ENCODE peak calls at places on chromosomes 4 and X, in eight cellular contexts. V is mesendoderm, N is iPS DF 6.9, O is endodermal cell, L is heart right ventricle, M is HCT116, F is tibial artery, J is uterus. S is an unnamed sample.

GRCh38 chr4:40576651-40577480 is 52.8 kb downstream of the RBM47 start:
- DNase-seq in V (peak; percentile 92), L (peak; percentile 80), M (peak; percentile 66), O (peak; percentile 75), F (peak; percentile 80), N (no peak), J (peak; percentile 25), S (peak; percentile 88)

GRCh38 chr4:15920723-15921591 is 17.6 kb downstream of the FGFBP1 start:
- DNase-seq in N (no peak), J (peak; percentile 32), F (peak; percentile 84), O (no peak), L (no peak), V (no peak), M (peak; percentile 89), S (peak; percentile 78)

GRCh38 chr4:104979083-104979760 is 167.5 kb upstream of the TET2 start:
- DNase-seq in M (no peak), O (no peak), V (no peak), F (no peak), J (no peak), L (no peak), N (no peak), S (no peak)

GRCh38 chrX:31551913-31552312 is 480.1 kb upstream of the FTHL17 start:
- DNase-seq in J (no peak), F (no peak), L (no peak), N (no peak), O (no peak), V (no peak), M (no peak), S (no peak)

GRCh38 chrX:110257889-110258288 is 60.0 kb downstream of the AMMECR1 start:
- DNase-seq in M (no peak), N (no peak), F (no peak), V (peak; percentile 56), O (no peak), J (no peak), L (no peak), S (no peak)

GRCh38 chr4:177596035-177596434 is 153.8 kb upstream of the AGA start:
- DNase-seq in J (no peak), L (no peak), O (peak; percentile 93), F (no peak), V (peak; percentile 91), N (no peak), M (peak; percentile 76), S (no peak)

GRCh38 chr4:95155759-95156451 is 392.9 kb downstream of the UNC5C start:
- DNase-seq in M (peak; percentile 22), V (peak; percentile 44), J (no peak), L (no peak), F (no peak), O (no peak), N (no peak), S (no peak)

GRCh38 chr4:184313710-184314659 is 96.3 kb upstream of the ENPP6 start:
- DNase-seq in O (no peak), J (no peak), V (no peak), N (no peak), M (no peak), L (no peak), F (no peak), S (no peak)

GRCh38 chrX:1589356-1590130 is 1.9 kb upstream of the AKAP17A start:
- DNase-seq in O (peak; percentile 49), F (no peak), M (no peak), J (no peak), V (peak; percentile 22), L (no peak), N (no peak), S (no peak)

GRCh38 chrX:23784487-23785301 is 1.7 kb downstream of the SAT1 start:
- DNase-seq in J (peak; percentile 39), F (no peak), O (no peak), M (no peak), V (no peak), N (no peak), L (no peak), S (no peak)

GRCh38 chrX:153499876-153500275 is 5.1 kb downstream of the BGN start:
- DNase-seq in F (peak; percentile 52), O (no peak), V (no peak), M (no peak), J (no peak), N (no peak), L (no peak), S (peak; percentile 80)

GRCh38 chr4:142091085-142091513 is 454.7 kb downstream of the IL15 start:
- DNase-seq in L (peak; percentile 14), M (no peak), O (no peak), J (peak; percentile 42), F (peak; percentile 30), N (no peak), V (no peak), S (no peak)

GRCh38 chr4:1907848-1908525 is 36.8 kb downstream of the NSD2 start:
- DNase-seq in N (no peak), V (no peak), O (no peak), J (no peak), F (no peak), L (no peak), M (no peak), S (no peak)
- H3K27ac ChIP-seq in N (no peak overlapping the region), V (no peak overlapping the region), O (no peak overlapping the region), J (no peak overlapping the region), F (no peak overlapping the region), L (no peak overlapping the region), M (no peak overlapping the region), S (no peak overlapping the region)

GRCh38 chr4:118755438-118756226 is 70.4 kb downstream of the METTL14 start:
- DNase-seq in M (no peak), L (no peak), N (no peak), V (no peak), J (no peak), O (no peak), F (no peak), S (no peak)
- H3K4me1 ChIP-seq in M (no peaks in the 10 kb centered on the region), L (peaks cover 17% of the 10 kb centered on the region), N (no peaks in the 10 kb centered on the region), V (no peaks in the 10 kb centered on the region), J (peaks cover 17% of the 10 kb centered on the region), O (no peaks in the 10 kb centered on the region), F (peaks cover 6% of the 10 kb centered on the region), S (peaks cover 6% of the 10 kb centered on the region)

GRCh38 chrX:42941671-42942070 is 163.7 kb upstream of the PPP1R2C start:
- DNase-seq in N (no peak), F (no peak), J (no peak), M (no peak), V (no peak), L (no peak), O (no peak), S (no peak)

GRCh38 chrX:42943051-42943450 is 165.1 kb upstream of the PPP1R2C start:
- DNase-seq in V (no peak), M (no peak), J (no peak), N (no peak), L (no peak), F (no peak), O (no peak), S (no peak)

GRCh38 chrX:42946544-42947223 is 168.7 kb upstream of the PPP1R2C start:
- DNase-seq in F (no peak), N (no peak), O (no peak), J (no peak), V (no peak), L (no peak), M (no peak), S (no peak)

GRCh38 chrX:42948723-42949122 is 170.8 kb upstream of the PPP1R2C start:
- DNase-seq in V (peak; percentile 82), N (no peak), M (no peak), O (peak; percentile 62), L (no peak), J (no peak), F (no peak), S (no peak)

DNA sequence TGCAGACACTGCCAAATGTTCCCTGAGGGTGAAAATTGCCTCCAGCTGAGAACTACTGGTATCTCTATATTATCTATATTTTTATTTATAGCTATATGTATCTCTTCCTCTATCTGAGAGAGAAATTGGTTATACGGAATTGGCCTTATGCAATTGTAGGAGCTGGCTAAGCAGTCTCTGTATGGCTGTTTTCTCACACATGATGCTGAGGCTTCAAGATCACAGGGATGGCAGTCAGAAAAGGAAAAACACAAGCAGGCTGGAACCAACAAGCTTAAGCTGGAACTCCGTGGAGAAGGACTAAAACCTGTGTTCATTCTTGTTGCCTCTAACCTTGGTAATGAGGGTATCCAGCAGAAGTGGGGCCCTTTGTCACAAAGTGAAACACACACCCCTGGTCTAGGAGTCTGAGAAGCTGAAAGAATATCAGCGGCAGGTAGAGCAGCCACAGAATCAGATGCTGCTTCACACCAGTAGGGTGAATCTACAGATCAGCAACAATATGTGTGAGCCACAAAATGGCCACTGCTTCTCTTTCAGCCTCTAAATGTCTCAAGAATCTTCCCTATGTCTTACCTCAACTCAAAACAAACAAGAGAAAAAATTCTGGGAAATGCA is 166.5 kb upstream of the PPP1R2C start:
- DNase-seq in F (no peak), J (no peak), M (no peak), O (no peak), L (no peak), V (peak; percentile 2), N (no peak), S (no peak)
- H3K4me3 ChIP-seq in F (no peak overlapping the region), J (no peak overlapping the region), M (no peak overlapping the region), O (no peak overlapping the region), L (no peak overlapping the region), V (no peak overlapping the region), N (no peak overlapping the region), S (no peak overlapping the region)

GRCh38 chrX:12981880-12982279 is 7.0 kb downstream of the TMSB4X start:
- DNase-seq in M (no peak), J (no peak), F (no peak), V (no peak), N (no peak), L (no peak), O (no peak), S (no peak)

GRCh38 chrX:12978205-12979010 is 3.5 kb downstream of the TMSB4X start:
- DNase-seq in V (peak; percentile 87), J (peak; percentile 61), L (peak; percentile 18), F (no peak), M (no peak), O (peak; percentile 91), N (peak; percentile 35), S (peak; percentile 48)

GRCh38 chrX:12977761-12978204 is 2.9 kb downstream of the TMSB4X start:
- DNase-seq in N (no peak), O (no peak), L (no peak), M (no peak), V (peak; percentile 5), J (no peak), F (no peak), S (no peak)

GRCh38 chrX:12979630-12980015 is 4.7 kb downstream of the TMSB4X start:
- DNase-seq in L (no peak), V (no peak), M (no peak), N (no peak), O (no peak), F (no peak), J (no peak), S (no peak)

DNA sequence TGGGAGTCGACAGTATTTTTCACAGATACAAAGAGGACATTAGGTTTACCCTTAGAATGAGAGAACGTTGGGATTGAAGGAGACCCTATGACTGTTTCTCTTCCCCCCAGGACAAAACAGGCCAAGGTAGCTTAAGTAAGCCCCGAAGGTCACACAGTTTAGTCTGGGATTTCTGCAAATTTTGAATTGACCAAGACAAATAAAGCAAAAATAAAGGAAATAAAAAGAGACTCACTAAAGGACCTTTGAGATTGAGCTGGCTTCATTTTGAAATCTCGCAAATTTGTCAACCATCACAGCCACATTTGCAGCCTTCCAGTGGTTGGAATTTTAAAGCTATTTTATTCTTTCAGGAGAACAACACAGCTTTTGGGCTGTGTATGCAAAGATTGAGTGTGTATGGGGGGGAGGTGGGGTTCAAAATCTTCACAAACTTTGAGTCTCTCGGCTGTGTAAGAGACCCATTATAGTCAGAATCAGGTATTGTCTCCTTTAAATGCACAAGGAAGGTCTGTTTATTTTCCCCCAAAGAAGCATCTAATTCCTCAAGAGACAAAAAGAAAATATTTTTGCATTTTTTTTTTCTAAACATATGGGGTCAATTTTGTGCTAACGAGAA is 4.2 kb downstream of the TMSB4X start:
- DNase-seq in V (peak; percentile 49), J (no peak), N (no peak), L (no peak), M (no peak), O (no peak), F (no peak), S (no peak)
- H3K27ac ChIP-seq in V (peak overlapping the region; percentile 44), J (peak overlapping the region; percentile 97), N (no peak overlapping the region), L (peak overlapping the region; percentile 66), M (no peak overlapping the region), O (peak overlapping the region; percentile 48), F (peak overlapping the region; percentile 92), S (peak overlapping the region; percentile 37)